ENCODE peak calls at places on chromosome 2, in six cellular contexts. C is lower lobe of right lung, W is neuronal stem cell, D is uterus, S is choroid plexus epithelial cell, N is IMR-90. T is an unnamed sample.

GRCh38 chr2:192749606-192750200 is 555.0 kb upstream of the TMEFF2 start:
- DNase-seq in N (no peak), D (no peak), S (peak), W (no peak), C (no peak), T (peak)

GRCh38 chr2:182509-183122 is 81.2 kb downstream of the SH3YL1 start:
- DNase-seq in C (no peak), S (no peak), D (no peak), W (peak), N (no peak), T (peak)

GRCh38 chr2:96106991-96107882 is 9.1 kb downstream of the ADRA2B start:
- DNase-seq in N (no peak), C (peak), S (no peak), D (no peak), W (no peak), T (no peak)

GRCh38 chr2:118089015-118089800 is 937 bp downstream of the INSIG2 start:
- DNase-seq in C (no peak), N (peak), D (peak), W (peak), S (peak), T (peak)

GRCh38 chr2:50611261-50612020 is 420.5 kb downstream of the NRXN1 start:
- DNase-seq in D (no peak), W (no peak), N (no peak), C (no peak), S (peak), T (no peak)

GRCh38 chr2:81195017-81195773 is 890.6 kb upstream of the LRRTM1 start:
- DNase-seq in D (no peak), S (no peak), W (no peak), N (no peak), C (peak), T (no peak)

GRCh38 chr2:3241971-3242746 is 135.5 kb downstream of the EIPR1 start:
- DNase-seq in S (no peak), D (no peak), N (no peak), C (no peak), W (no peak), T (no peak)

GRCh38 chr2:200225943-200226342 is 80.5 kb upstream of the SPATS2L start:
- DNase-seq in N (peak), S (peak), W (no peak), D (no peak), C (no peak), T (no peak)

GRCh38 chr2:177666408-177666807 is 273.8 kb downstream of the AGPS start:
- DNase-seq in D (no peak), C (no peak), N (peak), S (peak), W (no peak), T (peak)

GRCh38 chr2:221255862-221256261 is 316.2 kb downstream of the EPHA4 start:
- DNase-seq in N (no peak), W (peak), C (no peak), S (no peak), D (no peak), T (no peak)
- H3K4me3 ChIP-seq in N (no peak), W (no peak), C (no peak), S (no peak), D (no peak), T (no peak)

GRCh38 chr2:9757430-9758287 is 85.6 kb upstream of the TAF1B start:
- DNase-seq in D (no peak), C (no peak), N (peak), W (no peak), S (no peak), T (peak)
- H3K4me3 ChIP-seq in D (no peak), C (peak), N (no peak), W (peak), S (peak), T (peak)

GRCh38 chr2:45572979-45573378 is 38.1 kb downstream of the SRBD1 start:
- DNase-seq in W (no peak), C (no peak), N (no peak), S (no peak), D (no peak), T (no peak)
- H3K4me3 ChIP-seq in W (no peak), C (no peak), N (no peak), S (no peak), D (no peak), T (no peak)

DNA sequence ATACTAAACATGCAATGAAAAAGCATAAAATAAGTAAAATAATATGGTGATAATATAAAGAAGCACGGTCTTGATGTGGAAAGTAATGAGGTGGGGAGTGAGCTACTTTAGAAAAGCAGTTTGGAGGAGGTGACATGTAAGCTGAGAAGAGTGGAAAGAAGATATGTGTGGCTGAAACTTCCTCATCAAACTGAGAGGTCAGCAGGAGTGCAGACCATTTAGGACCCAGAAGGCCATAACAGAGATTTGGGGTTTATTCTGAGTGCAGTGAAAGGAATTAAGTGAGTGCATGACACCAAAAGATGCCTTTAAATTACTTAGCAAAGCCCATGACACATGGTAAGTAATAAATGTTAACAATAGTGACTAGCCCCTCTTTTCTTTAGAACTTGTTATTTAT is 24.4 kb upstream of the TMEM182 start:
- DNase-seq in W (no peak), D (no peak), S (no peak), N (no peak), C (no peak), T (no peak)
- H3K4me3 ChIP-seq in W (peak), D (no peak), S (peak), N (no peak), C (peak), T (peak)

GRCh38 chr2:44939074-44940052 is 2.1 kb upstream of the SIX3 start:
- DNase-seq in D (no peak), N (no peak), C (no peak), S (no peak), W (no peak), T (no peak)
- H3K4me3 ChIP-seq in D (no peak), N (no peak), C (peak), S (no peak), W (peak), T (peak)

GRCh38 chr2:157441072-157441454 is 2.8 kb downstream of the CYTIP start:
- DNase-seq in W (no peak), C (no peak), D (no peak), N (no peak), S (no peak), T (peak)
- H3K4me3 ChIP-seq in W (no peak), C (peak), D (no peak), N (no peak), S (no peak), T (no peak)